ENCODE peak calls at places on chromosome 21, in four cellular contexts. H is prostate gland, B is tibial nerve, J is IMR-90. L is an unnamed sample.

GRCh38 chr21:29064850-29065481 is 8.5 kb downstream of the CCT8 start:
- DNase-seq in J (no peak), H (no peak), B (no peak), L (no peak)

GRCh38 chr21:36828208-36828607 is 129.3 kb downstream of the SIM2 start:
- DNase-seq in J (no peak), B (no peak), H (no peak), L (no peak)

GRCh38 chr21:37155216-37155615 is 82.2 kb downstream of the TTC3 start:
- DNase-seq in H (peak), B (no peak), J (peak), L (no peak)

GRCh38 chr21:38979271-38980196 is 173.8 kb downstream of the ETS2 start:
- DNase-seq in J (peak), H (no peak), B (no peak), L (no peak)

GRCh38 chr21:15831497-15831896 is 101.7 kb downstream of the USP25 start:
- DNase-seq in B (no peak), H (no peak), J (no peak), L (no peak)

GRCh38 chr21:28799926-28800325 is 192.8 kb downstream of the LTN1 start:
- DNase-seq in H (no peak), B (no peak), J (no peak), L (no peak)

GRCh38 chr21:34983680-34984086 is 65.4 kb downstream of the RUNX1 start:
- DNase-seq in H (no peak), J (peak), B (no peak), L (no peak)

GRCh38 chr21:39209334-39209688 is 26.1 kb upstream of the PSMG1 start:
- DNase-seq in H (no peak), B (no peak), J (no peak), L (no peak)

GRCh38 chr21:29233611-29234540 is 64.8 kb upstream of the BACH1 start:
- DNase-seq in B (no peak), H (no peak), J (no peak), L (no peak)

GRCh38 chr21:35142036-35142825 is 93.1 kb upstream of the RUNX1 start:
- DNase-seq in J (no peak), H (no peak), B (no peak), L (no peak)

GRCh38 chr21:42256316-42256715 is 37.4 kb downstream of the ABCG1 start:
- DNase-seq in J (no peak), B (no peak), H (no peak), L (no peak)

GRCh38 chr21:43957629-43958362 is 54.3 kb upstream of the TRAPPC10 start:
- DNase-seq in J (no peak), B (no peak), H (no peak), L (no peak)

GRCh38 chr21:33314096-33314495 is 10.7 kb upstream of the IFNAR1 start:
- DNase-seq in H (no peak), B (no peak), J (no peak), L (no peak)

GRCh38 chr21:39867198-39867650 is at the start of gene PCP4:
- DNase-seq in J (no peak), B (peak), H (peak), L (peak)

GRCh38 chr21:31660134-31660565 is 657 bp downstream of the SOD1 start:
- DNase-seq in B (no peak), H (peak), J (no peak), L (peak)

GRCh38 chr21:43789276-43790052 is at the start of gene RRP1:
- DNase-seq in J (peak), B (peak), H (peak), L (peak)

GRCh38 chr21:37060296-37060695 is 12.6 kb downstream of the PIGP start:
- DNase-seq in B (peak), H (no peak), J (peak), L (peak)

GRCh38 chr21:33078907-33079582 is 9.1 kb downstream of the OLIG1 start:
- DNase-seq in B (no peak), J (peak), H (peak), L (no peak)

GRCh38 chr21:8990326-8991087 is 1530.9 kb upstream of the TPTE start:
- DNase-seq in J (no peak), H (no peak), B (no peak), L (no peak)

GRCh38 chr21:8988696-8989095 is 1532.7 kb upstream of the TPTE start:
- DNase-seq in B (no peak), H (no peak), J (no peak), L (no peak)

GRCh38 chr21:8989883-8990325 is 1531.5 kb upstream of the TPTE start:
- DNase-seq in J (no peak), B (no peak), H (no peak), L (no peak)

GRCh38 chr21:8991088-8991907 is 1530.1 kb upstream of the TPTE start:
- DNase-seq in B (no peak), J (no peak), H (no peak), L (no peak)

GRCh38 chr21:8989261-8989882 is 1532.0 kb upstream of the TPTE start:
- DNase-seq in B (no peak), H (no peak), J (no peak), L (no peak)
- H3K27ac ChIP-seq in B (no peak), H (no peak), J (no peak), L (no peak)

GRCh38 chr21:45357436-45358260 is 47.3 kb upstream of the COL18A1 start:
- DNase-seq in J (no peak), B (no peak), H (no peak), L (peak)

GRCh38 chr21:45359451-45360217 is 45.3 kb upstream of the COL18A1 start:
- DNase-seq in J (no peak), H (no peak), B (no peak), L (no peak)

GRCh38 chr21:45356653-45357435 is 48.1 kb upstream of the COL18A1 start:
- DNase-seq in B (no peak), J (no peak), H (no peak), L (no peak)

GRCh38 chr21:45358711-45359310 is 46.2 kb upstream of the COL18A1 start:
- DNase-seq in J (no peak), H (no peak), B (no peak), L (no peak)

DNA sequence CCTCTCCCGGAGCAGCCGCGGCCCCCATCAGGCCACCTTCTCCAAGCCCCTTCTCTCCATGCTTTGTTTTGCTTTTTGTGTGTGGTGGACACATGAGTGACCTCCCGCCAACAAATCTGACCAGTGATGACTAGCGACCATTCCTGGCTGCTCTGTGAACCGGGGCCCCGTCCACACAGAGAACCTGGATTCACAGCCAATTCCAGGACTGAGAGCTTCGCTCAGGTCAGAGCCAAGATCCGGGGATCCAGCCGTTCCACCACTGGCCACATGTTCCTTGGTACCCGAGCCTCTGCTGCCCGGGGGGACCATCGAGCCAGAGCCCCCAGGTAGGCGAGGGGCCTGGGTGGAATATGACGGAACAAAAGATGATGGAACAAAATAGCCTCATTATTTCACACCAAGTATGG is 46.7 kb upstream of the COL18A1 start:
- DNase-seq in J (no peak), H (no peak), B (no peak), L (no peak)
- TF ChIP-seq CTCF in J (no peak), H (no peak), B (no peak), L (no peak)

GRCh38 chr21:23861908-23862504 is 1745.3 kb downstream of the MRPL39 start:
- DNase-seq in B (no peak), H (no peak), J (no peak), L (no peak)
- TF ChIP-seq POLR2A in B (no peak), H (no peak), J (no peak), L (no peak)

GRCh38 chr21:26962516-26963305 is 4.2 kb downstream of the ADAMTS5 start:
- DNase-seq in B (no peak), J (no peak), H (no peak), L (no peak)
- H3K27ac ChIP-seq in B (no peak), J (no peak), H (no peak), L (no peak)

DNA sequence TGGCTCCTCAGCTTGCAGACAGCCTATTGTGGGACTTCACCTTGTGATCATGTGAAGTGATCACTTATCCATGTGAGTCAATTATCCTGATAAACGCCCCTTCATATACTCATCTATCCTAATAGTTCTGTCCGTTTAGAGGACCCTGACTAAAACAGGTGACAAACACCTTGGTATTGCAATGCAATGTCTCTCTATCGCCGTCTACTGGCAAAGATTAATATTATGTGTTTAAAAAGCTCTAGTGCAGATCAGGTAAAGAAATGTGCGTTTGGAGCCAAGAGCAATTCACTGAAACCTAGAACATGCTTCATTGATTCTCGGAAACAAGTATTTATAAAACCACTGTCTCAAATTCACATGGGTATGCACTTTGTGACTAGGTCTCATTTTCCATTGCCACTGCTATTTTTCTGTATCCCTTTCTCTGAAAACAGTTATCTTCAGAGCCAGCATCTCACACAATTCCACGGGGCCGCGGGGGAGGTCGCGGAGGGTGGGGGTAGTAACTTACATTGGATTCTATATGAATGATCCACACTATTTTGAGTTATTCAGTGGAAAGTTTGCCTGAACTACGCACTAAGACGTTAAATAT is 554.6 kb upstream of the NCAM2 start:
- DNase-seq in H (no peak), B (no peak), J (no peak), L (no peak)
- TF ChIP-seq CTCF in H (no peak), B (no peak), J (no peak), L (peak)

GRCh38 chr21:25496825-25497482 is 110.3 kb downstream of the MRPL39 start:
- DNase-seq in J (peak), B (no peak), H (no peak), L (no peak)

GRCh38 chr21:25503981-25504380 is 103.3 kb downstream of the MRPL39 start:
- DNase-seq in J (no peak), B (no peak), H (no peak), L (no peak)

GRCh38 chr21:25501996-25502665 is 105.2 kb downstream of the MRPL39 start:
- DNase-seq in H (no peak), B (no peak), J (no peak), L (no peak)

GRCh38 chr21:25500598-25500997 is 106.7 kb downstream of the MRPL39 start:
- DNase-seq in J (no peak), H (no peak), B (no peak), L (no peak)

GRCh38 chr21:25501448-25501847 is 105.8 kb downstream of the MRPL39 start:
- DNase-seq in H (no peak), B (no peak), J (no peak), L (no peak)
- TF ChIP-seq POLR2A in H (no peak), B (no peak), J (no peak), L (no peak)